ENCODE peak calls at places on chromosomes 4 and X, in seven cellular contexts. K is SK-N-SH, Q is HepG2, Y is GM12891, H is K562, E is GM12878, U is H1. D is an unnamed sample.

GRCh38 chrX:151151668-151152267 is 24.6 kb upstream of the GPR50 start:
- DNase-seq in K (peak), Q (peak), Y (no peak), H (peak), E (no peak), U (no peak), D (no peak)

GRCh38 chr4:8558080-8558960 is 21.9 kb upstream of the GPR78 start:
- DNase-seq in K (no peak), Q (no peak), Y (no peak), H (no peak), E (no peak), U (no peak), D (no peak)

GRCh38 chr4:156377036-156377700 is 423.5 kb upstream of the CTSO start:
- DNase-seq in K (no peak), Q (no peak), Y (no peak), H (no peak), E (no peak), U (no peak), D (no peak)

GRCh38 chrX:21674430-21675186 is 16.5 kb upstream of the KLHL34 start:
- DNase-seq in K (no peak), Q (no peak), Y (no peak), H (no peak), E (no peak), U (no peak), D (no peak)

GRCh38 chr4:81688085-81688484 is 216.4 kb upstream of the RASGEF1B start:
- DNase-seq in K (no peak), Q (no peak), Y (no peak), H (no peak), E (no peak), U (no peak), D (no peak)

GRCh38 chr4:164771088-164771487 is 17.2 kb downstream of the SMIM31 start:
- DNase-seq in K (no peak), Q (no peak), Y (no peak), H (no peak), E (no peak), U (no peak), D (no peak)

GRCh38 chrX:31715675-31716074 is 643.8 kb upstream of the FTHL17 start:
- DNase-seq in K (no peak), Q (no peak), Y (no peak), H (no peak), E (no peak), U (no peak), D (no peak)

GRCh38 chrX:106331606-106332005 is 163.5 kb downstream of the PWWP3B start:
- DNase-seq in K (no peak), Q (no peak), Y (no peak), H (no peak), E (no peak), U (no peak), D (no peak)

GRCh38 chr4:138107023-138107422 is 135.1 kb downstream of the SLC7A11 start:
- DNase-seq in K (no peak), Q (no peak), Y (no peak), H (no peak), E (no peak), U (no peak), D (no peak)

GRCh38 chr4:98653006-98653405 is 5.4 kb downstream of the TSPAN5 start:
- DNase-seq in K (no peak), Q (no peak), Y (no peak), H (no peak), E (no peak), U (no peak), D (no peak)

GRCh38 chr4:113952452-113953029 is 26.9 kb downstream of the ARSJ start:
- DNase-seq in K (peak), Q (peak), Y (peak), H (peak), E (peak), U (peak), D (no peak)

GRCh38 chr4:113953888-113954287 is 25.6 kb downstream of the ARSJ start:
- DNase-seq in K (no peak), Q (no peak), Y (no peak), H (no peak), E (no peak), U (no peak), D (no peak)

GRCh38 chr4:113947484-113947883 is 32.0 kb downstream of the ARSJ start:
- DNase-seq in K (no peak), Q (no peak), Y (no peak), H (no peak), E (no peak), U (no peak), D (no peak)

GRCh38 chr4:113950207-113950606 is 29.2 kb downstream of the ARSJ start:
- DNase-seq in K (no peak), Q (no peak), Y (no peak), H (no peak), E (no peak), U (no peak), D (no peak)

DNA sequence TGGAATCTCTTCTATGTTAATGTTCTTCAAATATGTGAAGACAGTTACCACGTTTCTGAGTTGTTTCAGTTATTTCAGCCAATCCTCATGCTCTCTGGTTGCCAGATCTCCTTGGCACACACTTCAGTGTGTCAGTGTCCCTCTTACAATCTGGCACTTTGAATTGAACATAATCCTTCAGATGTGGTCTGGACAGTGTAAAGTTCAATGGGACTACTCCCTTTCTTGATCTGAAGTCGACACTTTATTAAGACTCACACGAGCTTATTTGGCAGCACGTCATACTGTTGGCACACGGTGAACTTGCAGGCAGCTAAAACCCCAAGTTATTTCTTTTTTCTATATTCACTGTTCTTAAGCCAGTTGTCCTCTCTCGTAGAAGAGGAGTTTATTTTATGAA is 28.2 kb downstream of the ARSJ start:
- DNase-seq in K (no peak), Q (no peak), Y (no peak), H (no peak), E (no peak), U (no peak), D (no peak)
- TF ChIP-seq POLR2AphosphoS5 in K (no peak), Q (no peak), Y (no peak), H (no peak), E (no peak), U (no peak), D (no peak)

DNA sequence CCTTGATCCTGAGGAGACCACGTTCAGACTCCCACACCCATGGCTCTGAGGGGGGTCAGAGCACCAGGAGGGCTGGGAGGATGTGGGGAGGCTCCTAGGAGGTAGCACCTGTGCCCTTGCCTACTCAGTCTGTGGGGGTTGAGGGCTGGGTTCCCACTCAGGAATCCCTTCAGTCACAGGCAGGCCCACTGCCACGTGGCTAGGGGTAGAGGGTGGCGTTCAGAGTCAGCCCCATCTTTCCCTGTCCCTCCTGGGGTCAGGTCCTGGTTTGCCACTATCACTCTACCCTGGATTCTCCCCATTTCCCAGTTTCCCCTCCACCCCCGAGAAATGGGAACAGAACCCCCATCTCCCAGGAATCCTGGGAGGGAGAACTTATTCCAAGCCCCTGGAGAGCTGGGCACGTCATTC is 111.3 kb downstream of the PSAPL1 start:
- DNase-seq in K (no peak), Q (no peak), Y (no peak), H (no peak), E (no peak), U (no peak), D (no peak)
- TF ChIP-seq TAF1 in K (no peak), Q (no peak), Y (no peak), H (no peak), E (no peak), U (no peak), D (no peak)

GRCh38 chr4:171130126-171130801 is 682.9 kb upstream of the GALNTL6 start:
- DNase-seq in K (no peak), Q (peak), Y (no peak), H (no peak), E (no peak), U (no peak), D (no peak)
- TF ChIP-seq POLR2AphosphoS5 in K (no peak), Q (no peak), Y (no peak), H (no peak), E (no peak), U (no peak), D (no peak)

DNA sequence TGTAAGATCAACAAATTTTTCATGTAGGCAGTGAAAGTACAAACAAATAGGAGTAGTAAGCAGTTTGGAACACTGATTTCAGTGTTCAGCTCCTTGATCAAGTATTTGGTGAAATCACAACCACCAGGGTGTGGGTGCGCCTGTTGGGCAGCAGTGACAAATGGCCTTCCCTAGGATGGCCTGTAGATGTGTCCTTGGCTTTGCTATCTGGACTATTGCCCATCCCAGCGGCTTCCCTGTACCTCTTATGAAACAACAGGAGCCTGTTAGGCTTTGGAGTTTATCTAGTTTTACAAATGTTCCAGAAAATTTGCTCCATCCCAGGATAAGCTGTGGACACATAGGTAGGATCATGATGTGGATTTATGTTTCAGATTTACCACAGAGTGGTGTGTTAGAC is 216.8 kb upstream of the FAT1 start:
- DNase-seq in K (no peak), Q (peak), Y (no peak), H (no peak), E (no peak), U (no peak), D (no peak)
- TF ChIP-seq TAF1 in K (no peak), Q (no peak), Y (no peak), H (no peak), E (no peak), U (no peak), D (no peak)

GRCh38 chrX:120021927-120022326 is 55.6 kb downstream of the RHOXF2B start:
- DNase-seq in K (no peak), Q (peak), Y (no peak), H (peak), E (no peak), U (no peak), D (no peak)
- TF ChIP-seq POLR2AphosphoS5 in K (no peak), Q (no peak), Y (no peak), H (peak), E (no peak), U (no peak), D (no peak)

DNA sequence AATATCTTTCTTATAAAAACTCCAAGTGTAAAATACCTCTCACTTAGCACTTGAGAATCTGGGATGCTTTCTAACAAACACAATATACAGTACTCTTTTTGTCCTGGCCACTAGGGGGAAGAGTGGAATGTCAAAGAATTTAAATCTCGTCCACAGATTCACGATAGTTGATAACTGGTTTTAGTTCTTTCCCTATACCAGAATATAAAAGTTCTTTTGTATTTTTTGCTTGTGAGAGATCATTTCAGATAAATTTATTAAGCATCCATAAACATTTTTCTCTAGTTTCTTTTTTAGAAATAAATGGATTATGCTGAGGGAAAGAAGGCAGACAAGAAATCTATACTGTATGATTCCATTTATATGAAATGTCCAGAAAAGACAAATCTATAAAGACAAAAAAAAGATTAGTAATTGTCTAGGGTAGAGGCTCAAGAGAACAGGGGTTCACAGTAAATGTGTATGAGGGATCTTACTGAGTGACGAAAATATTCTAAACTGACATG is 50.4 kb downstream of the MGARP start:
- DNase-seq in K (peak), Q (peak), Y (no peak), H (peak), E (no peak), U (no peak), D (no peak)
- TF ChIP-seq TAF1 in K (no peak), Q (no peak), Y (no peak), H (no peak), E (no peak), U (no peak), D (no peak)

GRCh38 chr4:73257242-73257994 is 1.2 kb downstream of the ANKRD17 start:
- DNase-seq in K (peak), Q (peak), Y (peak), H (peak), E (no peak), U (no peak), D (no peak)
- TF ChIP-seq POLR2AphosphoS5 in K (no peak), Q (no peak), Y (no peak), H (peak), E (peak), U (no peak), D (no peak)

GRCh38 chr4:142572076-142572475 is 274.0 kb downstream of the INPP4B start:
- DNase-seq in K (no peak), Q (no peak), Y (no peak), H (no peak), E (no peak), U (no peak), D (no peak)
- TF ChIP-seq TAF1 in K (no peak), Q (no peak), Y (no peak), H (no peak), E (no peak), U (no peak), D (no peak)

GRCh38 chr4:140372607-140373327 is 679 bp upstream of the SCOC start:
- DNase-seq in K (peak), Q (peak), Y (peak), H (peak), E (peak), U (no peak), D (peak)
- TF ChIP-seq POLR2AphosphoS5 in K (no peak), Q (no peak), Y (no peak), H (no peak), E (no peak), U (no peak), D (no peak)